ENCODE peak calls at places on chromosome 5, in six cellular contexts. One of them, this sample, is unnamed.

GRCh38 chr5:150758210-150758533 is 645 bp downstream of the DCTN4 start:
- DNase-seq in gastrocnemius medialis: no peak
- DNase-seq in progenitor cell of endocrine pancreas: no peak
- DNase-seq in cardiac fibroblast: no peak
- DNase-seq in CD4-positive, alpha-beta T cell: no peak
- DNase-seq in psoas muscle: no peak
- DNase-seq in this sample: no peak

GRCh38 chr5:112005533-112005926 is 248.5 kb upstream of the NREP start:
- DNase-seq in gastrocnemius medialis: no peak
- DNase-seq in progenitor cell of endocrine pancreas: no peak
- DNase-seq in cardiac fibroblast: peak
- DNase-seq in CD4-positive, alpha-beta T cell: no peak
- DNase-seq in psoas muscle: no peak
- DNase-seq in this sample: no peak

GRCh38 chr5:96896285-96896711 is 20.0 kb downstream of the ERAP2 start:
- DNase-seq in gastrocnemius medialis: no peak
- DNase-seq in progenitor cell of endocrine pancreas: no peak
- DNase-seq in cardiac fibroblast: no peak
- DNase-seq in CD4-positive, alpha-beta T cell: peak
- DNase-seq in psoas muscle: no peak
- DNase-seq in this sample: no peak

GRCh38 chr5:169331292-169331852 is 30.4 kb upstream of the SLIT3 start:
- DNase-seq in gastrocnemius medialis: no peak
- DNase-seq in progenitor cell of endocrine pancreas: no peak
- DNase-seq in cardiac fibroblast: peak
- DNase-seq in CD4-positive, alpha-beta T cell: no peak
- DNase-seq in psoas muscle: no peak
- DNase-seq in this sample: no peak

GRCh38 chr5:58341485-58341884 is 118.4 kb downstream of the PLK2 start:
- DNase-seq in gastrocnemius medialis: no peak
- DNase-seq in progenitor cell of endocrine pancreas: no peak
- DNase-seq in cardiac fibroblast: no peak
- DNase-seq in CD4-positive, alpha-beta T cell: no peak
- DNase-seq in psoas muscle: no peak
- DNase-seq in this sample: no peak

GRCh38 chr5:65076251-65076869 is 307.6 kb downstream of the CWC27 start:
- DNase-seq in gastrocnemius medialis: no peak
- DNase-seq in progenitor cell of endocrine pancreas: no peak
- DNase-seq in cardiac fibroblast: peak
- DNase-seq in CD4-positive, alpha-beta T cell: peak
- DNase-seq in psoas muscle: no peak
- DNase-seq in this sample: no peak

GRCh38 chr5:142690641-142691040 is 4.8 kb upstream of the FGF1 start:
- DNase-seq in gastrocnemius medialis: no peak
- DNase-seq in progenitor cell of endocrine pancreas: no peak
- DNase-seq in cardiac fibroblast: no peak
- DNase-seq in CD4-positive, alpha-beta T cell: no peak
- DNase-seq in psoas muscle: no peak
- DNase-seq in this sample: no peak

GRCh38 chr5:148831590-148832565 is 5.5 kb downstream of the ADRB2 start:
- DNase-seq in gastrocnemius medialis: peak
- DNase-seq in progenitor cell of endocrine pancreas: no peak
- DNase-seq in cardiac fibroblast: no peak
- DNase-seq in CD4-positive, alpha-beta T cell: no peak
- DNase-seq in psoas muscle: no peak
- DNase-seq in this sample: no peak

GRCh38 chr5:178129296-178129695 is 1.5 kb upstream of the RMND5B start:
- DNase-seq in gastrocnemius medialis: no peak
- DNase-seq in progenitor cell of endocrine pancreas: no peak
- DNase-seq in cardiac fibroblast: no peak
- DNase-seq in CD4-positive, alpha-beta T cell: no peak
- DNase-seq in psoas muscle: peak
- DNase-seq in this sample: no peak

GRCh38 chr5:51226420-51226735 is 156.9 kb upstream of the ISL1 start:
- DNase-seq in gastrocnemius medialis: no peak
- DNase-seq in progenitor cell of endocrine pancreas: peak
- DNase-seq in cardiac fibroblast: no peak
- DNase-seq in CD4-positive, alpha-beta T cell: no peak
- DNase-seq in psoas muscle: no peak
- DNase-seq in this sample: no peak

GRCh38 chr5:94422819-94423218 is 195.6 kb downstream of the KIAA0825 start:
- DNase-seq in gastrocnemius medialis: no peak
- DNase-seq in progenitor cell of endocrine pancreas: no peak
- DNase-seq in cardiac fibroblast: peak
- DNase-seq in CD4-positive, alpha-beta T cell: no peak
- DNase-seq in psoas muscle: no peak
- DNase-seq in this sample: no peak

GRCh38 chr5:62790348-62790747 is 211.7 kb downstream of the LRRC70 start:
- DNase-seq in gastrocnemius medialis: no peak
- DNase-seq in progenitor cell of endocrine pancreas: no peak
- DNase-seq in cardiac fibroblast: peak
- DNase-seq in CD4-positive, alpha-beta T cell: no peak
- DNase-seq in psoas muscle: no peak
- DNase-seq in this sample: no peak

GRCh38 chr5:87195104-87195581 is 72.5 kb upstream of the RASA1 start:
- DNase-seq in gastrocnemius medialis: no peak
- DNase-seq in progenitor cell of endocrine pancreas: no peak
- DNase-seq in cardiac fibroblast: peak
- DNase-seq in CD4-positive, alpha-beta T cell: no peak
- DNase-seq in psoas muscle: no peak
- DNase-seq in this sample: no peak

GRCh38 chr5:73625314-73625904 is 587 bp upstream of the ARHGEF28 start:
- DNase-seq in gastrocnemius medialis: no peak
- DNase-seq in progenitor cell of endocrine pancreas: no peak
- DNase-seq in cardiac fibroblast: peak
- DNase-seq in CD4-positive, alpha-beta T cell: no peak
- DNase-seq in psoas muscle: no peak
- DNase-seq in this sample: no peak

GRCh38 chr5:38783011-38783551 is 62.7 kb upstream of the OSMR start:
- DNase-seq in gastrocnemius medialis: peak
- DNase-seq in progenitor cell of endocrine pancreas: no peak
- DNase-seq in cardiac fibroblast: peak
- DNase-seq in CD4-positive, alpha-beta T cell: no peak
- DNase-seq in psoas muscle: no peak
- DNase-seq in this sample: peak

GRCh38 chr5:108171759-108172158 is 210.1 kb downstream of the FBXL17 start:
- DNase-seq in gastrocnemius medialis: no peak
- DNase-seq in progenitor cell of endocrine pancreas: no peak
- DNase-seq in cardiac fibroblast: peak
- DNase-seq in CD4-positive, alpha-beta T cell: no peak
- DNase-seq in psoas muscle: no peak
- DNase-seq in this sample: no peak

GRCh38 chr5:115815693-115816225 is 700 bp downstream of the CDO1 start:
- DNase-seq in gastrocnemius medialis: no peak
- DNase-seq in progenitor cell of endocrine pancreas: no peak
- DNase-seq in cardiac fibroblast: no peak
- DNase-seq in CD4-positive, alpha-beta T cell: no peak
- DNase-seq in psoas muscle: no peak
- DNase-seq in this sample: peak

GRCh38 chr5:176626876-176627236 is 3.5 kb downstream of the SNCB start:
- DNase-seq in gastrocnemius medialis: no peak
- DNase-seq in progenitor cell of endocrine pancreas: no peak
- DNase-seq in cardiac fibroblast: no peak
- DNase-seq in CD4-positive, alpha-beta T cell: no peak
- DNase-seq in psoas muscle: no peak
- DNase-seq in this sample: no peak

GRCh38 chr5:135645336-135645735 is 66.5 kb upstream of the CXCL14 start:
- DNase-seq in gastrocnemius medialis: peak
- DNase-seq in progenitor cell of endocrine pancreas: no peak
- DNase-seq in cardiac fibroblast: no peak
- DNase-seq in CD4-positive, alpha-beta T cell: no peak
- DNase-seq in psoas muscle: peak
- DNase-seq in this sample: no peak

GRCh38 chr5:94793113-94793815 is 174.8 kb downstream of the SLF1 start:
- DNase-seq in gastrocnemius medialis: no peak
- DNase-seq in progenitor cell of endocrine pancreas: no peak
- DNase-seq in cardiac fibroblast: peak
- DNase-seq in CD4-positive, alpha-beta T cell: no peak
- DNase-seq in psoas muscle: no peak
- DNase-seq in this sample: peak

GRCh38 chr5:99646011-99646647 is 717.3 kb upstream of the CHD1 start:
- DNase-seq in gastrocnemius medialis: no peak
- DNase-seq in progenitor cell of endocrine pancreas: no peak
- DNase-seq in cardiac fibroblast: no peak
- DNase-seq in CD4-positive, alpha-beta T cell: no peak
- DNase-seq in psoas muscle: no peak
- DNase-seq in this sample: no peak

GRCh38 chr5:71586941-71587708 is at the start of gene MCCC2:
- DNase-seq in gastrocnemius medialis: peak
- DNase-seq in progenitor cell of endocrine pancreas: peak
- DNase-seq in cardiac fibroblast: peak
- DNase-seq in CD4-positive, alpha-beta T cell: peak
- DNase-seq in psoas muscle: peak
- DNase-seq in this sample: peak

GRCh38 chr5:84535281-84535680 is 150.6 kb upstream of the EDIL3 start:
- DNase-seq in gastrocnemius medialis: no peak
- DNase-seq in progenitor cell of endocrine pancreas: no peak
- DNase-seq in cardiac fibroblast: peak
- DNase-seq in CD4-positive, alpha-beta T cell: no peak
- DNase-seq in psoas muscle: no peak
- DNase-seq in this sample: no peak

GRCh38 chr5:78533356-78533755 is 115.2 kb downstream of the LHFPL2 start:
- DNase-seq in gastrocnemius medialis: no peak
- DNase-seq in progenitor cell of endocrine pancreas: no peak
- DNase-seq in cardiac fibroblast: peak
- DNase-seq in CD4-positive, alpha-beta T cell: no peak
- DNase-seq in psoas muscle: no peak
- DNase-seq in this sample: no peak
- TF ChIP-seq CTCF in gastrocnemius medialis: no peak
- TF ChIP-seq CTCF in progenitor cell of endocrine pancreas: peak
- TF ChIP-seq CTCF in cardiac fibroblast: peak
- TF ChIP-seq CTCF in CD4-positive, alpha-beta T cell: no peak
- TF ChIP-seq CTCF in psoas muscle: peak
- TF ChIP-seq CTCF in this sample: no peak

GRCh38 chr5:68268363-68269130 is 53.0 kb downstream of the PIK3R1 start:
- DNase-seq in gastrocnemius medialis: no peak
- DNase-seq in progenitor cell of endocrine pancreas: no peak
- DNase-seq in cardiac fibroblast: no peak
- DNase-seq in CD4-positive, alpha-beta T cell: no peak
- DNase-seq in psoas muscle: no peak
- DNase-seq in this sample: no peak
- TF ChIP-seq CTCF in gastrocnemius medialis: no peak
- TF ChIP-seq CTCF in progenitor cell of endocrine pancreas: no peak
- TF ChIP-seq CTCF in cardiac fibroblast: no peak
- TF ChIP-seq CTCF in CD4-positive, alpha-beta T cell: no peak
- TF ChIP-seq CTCF in psoas muscle: no peak
- TF ChIP-seq CTCF in this sample: no peak

GRCh38 chr5:28770307-28770706 is 1731.9 kb upstream of the CDH9 start:
- DNase-seq in gastrocnemius medialis: no peak
- DNase-seq in progenitor cell of endocrine pancreas: no peak
- DNase-seq in cardiac fibroblast: no peak
- DNase-seq in CD4-positive, alpha-beta T cell: no peak
- DNase-seq in psoas muscle: no peak
- DNase-seq in this sample: no peak

DNA sequence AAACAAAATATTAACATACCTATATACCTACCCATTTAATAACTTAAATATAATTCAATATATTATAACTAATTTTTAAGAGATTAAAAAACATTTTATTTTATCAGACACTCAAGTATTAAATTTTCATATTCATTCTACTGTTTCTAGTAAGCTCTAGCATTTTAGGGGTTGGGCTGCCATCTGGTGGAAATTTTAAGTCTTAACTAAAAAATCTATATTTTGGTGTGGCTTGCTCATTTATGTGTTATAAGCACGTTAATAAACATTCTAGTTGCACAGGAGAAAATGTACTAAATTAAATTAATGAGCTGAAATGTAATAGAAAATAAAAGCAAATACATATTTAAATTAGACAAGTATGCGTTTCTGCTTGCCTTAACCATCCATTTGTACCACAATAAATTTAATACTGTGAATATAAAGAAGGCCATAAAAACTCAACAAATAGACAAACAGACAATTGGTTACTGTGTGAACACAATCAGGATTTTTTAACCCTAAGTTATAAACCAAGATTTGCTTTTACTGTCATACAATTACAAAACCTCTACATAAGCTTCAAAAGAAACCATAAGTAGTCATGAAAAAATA is 1728.3 kb upstream of the CDH9 start:
- DNase-seq in gastrocnemius medialis: no peak
- DNase-seq in progenitor cell of endocrine pancreas: no peak
- DNase-seq in cardiac fibroblast: peak
- DNase-seq in CD4-positive, alpha-beta T cell: no peak
- DNase-seq in psoas muscle: no peak
- DNase-seq in this sample: no peak
- TF ChIP-seq CTCF in gastrocnemius medialis: no peak
- TF ChIP-seq CTCF in progenitor cell of endocrine pancreas: peak
- TF ChIP-seq CTCF in cardiac fibroblast: peak
- TF ChIP-seq CTCF in CD4-positive, alpha-beta T cell: no peak
- TF ChIP-seq CTCF in psoas muscle: no peak
- TF ChIP-seq CTCF in this sample: no peak

GRCh38 chr5:180866296-180866695 is 5.2 kb upstream of the ZFP62 start:
- DNase-seq in gastrocnemius medialis: no peak
- DNase-seq in progenitor cell of endocrine pancreas: no peak
- DNase-seq in cardiac fibroblast: no peak
- DNase-seq in CD4-positive, alpha-beta T cell: no peak
- DNase-seq in psoas muscle: no peak
- DNase-seq in this sample: no peak

GRCh38 chr5:180860887-180861822 is at the start of gene ZFP62:
- DNase-seq in gastrocnemius medialis: peak
- DNase-seq in progenitor cell of endocrine pancreas: peak
- DNase-seq in cardiac fibroblast: peak
- DNase-seq in CD4-positive, alpha-beta T cell: peak
- DNase-seq in psoas muscle: peak
- DNase-seq in this sample: peak

GRCh38 chr5:180862645-180863044 is 1.6 kb upstream of the ZFP62 start:
- DNase-seq in gastrocnemius medialis: no peak
- DNase-seq in progenitor cell of endocrine pancreas: no peak
- DNase-seq in cardiac fibroblast: no peak
- DNase-seq in CD4-positive, alpha-beta T cell: no peak
- DNase-seq in psoas muscle: no peak
- DNase-seq in this sample: no peak

GRCh38 chr5:180860273-180860886 is 696 bp downstream of the ZFP62 start:
- DNase-seq in gastrocnemius medialis: no peak
- DNase-seq in progenitor cell of endocrine pancreas: peak
- DNase-seq in cardiac fibroblast: peak
- DNase-seq in CD4-positive, alpha-beta T cell: peak
- DNase-seq in psoas muscle: no peak
- DNase-seq in this sample: no peak
- TF ChIP-seq CTCF in gastrocnemius medialis: no peak
- TF ChIP-seq CTCF in progenitor cell of endocrine pancreas: peak
- TF ChIP-seq CTCF in cardiac fibroblast: no peak
- TF ChIP-seq CTCF in CD4-positive, alpha-beta T cell: no peak
- TF ChIP-seq CTCF in psoas muscle: peak
- TF ChIP-seq CTCF in this sample: no peak

GRCh38 chr5:158739941-158740340 is 359.8 kb downstream of the EBF1 start:
- DNase-seq in gastrocnemius medialis: peak
- DNase-seq in progenitor cell of endocrine pancreas: no peak
- DNase-seq in cardiac fibroblast: peak
- DNase-seq in CD4-positive, alpha-beta T cell: no peak
- DNase-seq in psoas muscle: peak
- DNase-seq in this sample: no peak
- TF ChIP-seq CTCF in gastrocnemius medialis: no peak
- TF ChIP-seq CTCF in progenitor cell of endocrine pancreas: no peak
- TF ChIP-seq CTCF in cardiac fibroblast: peak
- TF ChIP-seq CTCF in CD4-positive, alpha-beta T cell: no peak
- TF ChIP-seq CTCF in psoas muscle: peak
- TF ChIP-seq CTCF in this sample: no peak

DNA sequence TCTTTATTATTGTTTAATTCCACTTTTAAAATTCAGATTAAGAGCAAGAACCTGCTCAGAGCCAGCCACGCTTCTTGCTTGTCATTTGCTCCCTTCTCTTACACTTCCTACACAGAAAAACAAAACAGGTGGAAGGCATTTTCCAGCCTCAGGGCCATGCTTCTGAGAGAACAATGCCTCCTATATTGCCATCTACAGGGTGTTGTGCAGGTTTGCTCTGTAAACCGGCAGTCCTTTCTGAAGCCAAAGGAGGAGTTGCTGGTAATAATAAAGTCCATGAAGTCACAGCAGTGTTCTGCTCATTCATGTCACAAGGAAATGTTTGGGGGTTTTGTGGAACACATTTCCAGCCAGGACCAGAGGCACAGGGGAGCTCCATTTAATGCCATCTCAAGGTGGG is 16.1 kb upstream of the PRLR start:
- DNase-seq in gastrocnemius medialis: no peak
- DNase-seq in progenitor cell of endocrine pancreas: no peak
- DNase-seq in cardiac fibroblast: no peak
- DNase-seq in CD4-positive, alpha-beta T cell: no peak
- DNase-seq in psoas muscle: no peak
- DNase-seq in this sample: peak
- TF ChIP-seq CTCF in gastrocnemius medialis: no peak
- TF ChIP-seq CTCF in progenitor cell of endocrine pancreas: peak
- TF ChIP-seq CTCF in cardiac fibroblast: no peak
- TF ChIP-seq CTCF in CD4-positive, alpha-beta T cell: no peak
- TF ChIP-seq CTCF in psoas muscle: no peak
- TF ChIP-seq CTCF in this sample: peak